ENCODE peak calls at places on chromosomes 6 and 20, in six cellular contexts. One of them, this sample, is unnamed.
A peak's percentile ranks its signal among the peaks of the same experiment; 100 is the strongest.

GRCh38 chr6:154598403-154598802 is 87.9 kb upstream of the CNKSR3 start:
- DNase-seq in heart left ventricle: no peak
- DNase-seq in heart right ventricle: no peak
- DNase-seq in cardiac muscle cell: no peak
- DNase-seq in H1: no peak
- DNase-seq in GM23248: no peak
- DNase-seq in this sample: no peak

GRCh38 chr6:138487122-138487604 is 12.1 kb downstream of the NHSL1 start:
- DNase-seq in cardiac muscle cell: peak; percentile 76
- DNase-seq in GM23248: no peak
- DNase-seq in H1: no peak
- DNase-seq in heart right ventricle: no peak
- DNase-seq in heart left ventricle: no peak
- DNase-seq in this sample: no peak

GRCh38 chr6:18350728-18351127 is 36.4 kb upstream of the RNF144B start:
- DNase-seq in cardiac muscle cell: no peak
- DNase-seq in heart right ventricle: no peak
- DNase-seq in H1: no peak
- DNase-seq in heart left ventricle: no peak
- DNase-seq in GM23248: no peak
- DNase-seq in this sample: no peak

GRCh38 chr6:24883618-24884017 is 52.1 kb downstream of the RIPOR2 start:
- DNase-seq in heart right ventricle: no peak
- DNase-seq in H1: no peak
- DNase-seq in heart left ventricle: no peak
- DNase-seq in cardiac muscle cell: peak; percentile 35
- DNase-seq in GM23248: peak; percentile 60
- DNase-seq in this sample: no peak

GRCh38 chr6:158914923-158915322 is 85.1 kb downstream of the RSPH3 start:
- DNase-seq in heart left ventricle: no peak
- DNase-seq in H1: no peak
- DNase-seq in heart right ventricle: no peak
- DNase-seq in GM23248: no peak
- DNase-seq in cardiac muscle cell: no peak
- DNase-seq in this sample: no peak

GRCh38 chr6:4670824-4671409 is 105.3 kb upstream of the CDYL start:
- DNase-seq in heart left ventricle: no peak
- DNase-seq in heart right ventricle: no peak
- DNase-seq in GM23248: peak; percentile 14
- DNase-seq in H1: no peak
- DNase-seq in cardiac muscle cell: no peak
- DNase-seq in this sample: no peak

GRCh38 chr20:3224681-3225421 is 14.1 kb downstream of the SLC4A11 start:
- DNase-seq in heart left ventricle: no peak
- DNase-seq in GM23248: no peak
- DNase-seq in cardiac muscle cell: no peak
- DNase-seq in H1: no peak
- DNase-seq in heart right ventricle: no peak
- DNase-seq in this sample: no peak

GRCh38 chr6:160088774-160089533 is 32.7 kb upstream of the SLC22A1 start:
- DNase-seq in heart right ventricle: no peak
- DNase-seq in GM23248: peak; percentile 41
- DNase-seq in cardiac muscle cell: no peak
- DNase-seq in heart left ventricle: no peak
- DNase-seq in H1: no peak
- DNase-seq in this sample: no peak

GRCh38 chr20:8667306-8667705 is 401.6 kb upstream of the PLCB4 start:
- DNase-seq in H1: no peak
- DNase-seq in heart right ventricle: peak; percentile 10
- DNase-seq in heart left ventricle: peak; percentile 18
- DNase-seq in cardiac muscle cell: peak; percentile 50
- DNase-seq in GM23248: no peak
- DNase-seq in this sample: no peak

GRCh38 chr6:1885576-1886003 is 275.9 kb downstream of the FOXC1 start:
- DNase-seq in cardiac muscle cell: no peak
- DNase-seq in heart right ventricle: no peak
- DNase-seq in GM23248: no peak
- DNase-seq in heart left ventricle: no peak
- DNase-seq in H1: no peak
- DNase-seq in this sample: no peak

GRCh38 chr20:17226410-17227198 is at the start of gene PCSK2:
- DNase-seq in cardiac muscle cell: peak; percentile 60
- DNase-seq in H1: peak; percentile 60
- DNase-seq in heart right ventricle: peak; percentile 15
- DNase-seq in heart left ventricle: no peak
- DNase-seq in GM23248: peak; percentile 67
- DNase-seq in this sample: peak; percentile 67

GRCh38 chr6:108541843-108542795 is 18.6 kb upstream of the FOXO3 start:
- DNase-seq in GM23248: peak; percentile 84
- DNase-seq in heart right ventricle: peak; percentile 72
- DNase-seq in cardiac muscle cell: peak; percentile 91
- DNase-seq in H1: peak; percentile 59
- DNase-seq in heart left ventricle: peak; percentile 66
- DNase-seq in this sample: no peak

GRCh38 chr6:142853244-142854180 is 91.5 kb downstream of the HIVEP2 start:
- DNase-seq in cardiac muscle cell: no peak
- DNase-seq in H1: no peak
- DNase-seq in GM23248: peak; percentile 43
- DNase-seq in heart left ventricle: no peak
- DNase-seq in heart right ventricle: no peak
- DNase-seq in this sample: no peak

GRCh38 chr6:29737707-29738630 is 14.7 kb downstream of the HLA-F start:
- DNase-seq in heart right ventricle: peak; percentile 66
- DNase-seq in heart left ventricle: peak; percentile 71
- DNase-seq in cardiac muscle cell: peak; percentile 82
- DNase-seq in GM23248: peak; percentile 83
- DNase-seq in H1: no peak
- DNase-seq in this sample: no peak

GRCh38 chr20:32648761-32649615 is 24.8 kb downstream of the C20orf203 start:
- DNase-seq in heart right ventricle: no peak
- DNase-seq in cardiac muscle cell: peak; percentile 58
- DNase-seq in GM23248: peak; percentile 40
- DNase-seq in H1: no peak
- DNase-seq in heart left ventricle: no peak
- DNase-seq in this sample: no peak

GRCh38 chr20:43525016-43525415 is 17.5 kb downstream of the L3MBTL1 start:
- DNase-seq in cardiac muscle cell: no peak
- DNase-seq in heart right ventricle: no peak
- DNase-seq in H1: no peak
- DNase-seq in GM23248: no peak
- DNase-seq in heart left ventricle: no peak
- DNase-seq in this sample: no peak

GRCh38 chr20:59032713-59033059 is 551 bp upstream of the ATP5F1E start:
- DNase-seq in H1: no peak
- DNase-seq in GM23248: peak; percentile 76
- DNase-seq in heart right ventricle: no peak
- DNase-seq in heart left ventricle: no peak
- DNase-seq in cardiac muscle cell: peak; percentile 42
- DNase-seq in this sample: no peak

GRCh38 chr6:7138921-7139358 is 31.2 kb downstream of the RREB1 start:
- DNase-seq in GM23248: no peak
- DNase-seq in heart right ventricle: no peak
- DNase-seq in heart left ventricle: no peak
- DNase-seq in cardiac muscle cell: no peak
- DNase-seq in H1: no peak
- DNase-seq in this sample: no peak

GRCh38 chr20:22584630-22584921 is 204 bp upstream of the FOXA2 start:
- DNase-seq in heart left ventricle: no peak
- DNase-seq in H1: no peak
- DNase-seq in GM23248: no peak
- DNase-seq in cardiac muscle cell: no peak
- DNase-seq in heart right ventricle: no peak
- DNase-seq in this sample: no peak

GRCh38 chr6:166258854-166259276 is 49.3 kb downstream of the PRR18 start:
- DNase-seq in H1: no peak
- DNase-seq in heart right ventricle: no peak
- DNase-seq in heart left ventricle: no peak
- DNase-seq in cardiac muscle cell: no peak
- DNase-seq in GM23248: no peak
- DNase-seq in this sample: no peak

GRCh38 chr6:157758516-157759023 is 64.5 kb upstream of the SNX9 start:
- DNase-seq in H1: no peak
- DNase-seq in heart left ventricle: no peak
- DNase-seq in GM23248: no peak
- DNase-seq in heart right ventricle: no peak
- DNase-seq in cardiac muscle cell: no peak
- DNase-seq in this sample: no peak
- H3K4me1 ChIP-seq in H1: peaks cover 7% of the 10 kb centered on the region
- H3K4me1 ChIP-seq in heart left ventricle: peaks cover 50% of the 10 kb centered on the region
- H3K4me1 ChIP-seq in GM23248: peaks cover 49% of the 10 kb centered on the region
- H3K4me1 ChIP-seq in heart right ventricle: peaks cover 4% of the 10 kb centered on the region
- H3K4me1 ChIP-seq in cardiac muscle cell: no peaks in the 10 kb centered on the region
- H3K4me1 ChIP-seq in this sample: peaks cover 7% of the 10 kb centered on the region

GRCh38 chr6:219641-220198 is 72.6 kb upstream of the DUSP22 start:
- DNase-seq in cardiac muscle cell: peak; percentile 50
- DNase-seq in heart left ventricle: peak; percentile 62
- DNase-seq in heart right ventricle: peak; percentile 51
- DNase-seq in GM23248: peak; percentile 65
- DNase-seq in H1: no peak
- DNase-seq in this sample: no peak

GRCh38 chr6:219019-219570 is 73.2 kb upstream of the DUSP22 start:
- DNase-seq in heart left ventricle: no peak
- DNase-seq in cardiac muscle cell: no peak
- DNase-seq in H1: no peak
- DNase-seq in heart right ventricle: no peak
- DNase-seq in GM23248: no peak
- DNase-seq in this sample: no peak

GRCh38 chr6:220736-221475 is 71.4 kb upstream of the DUSP22 start:
- DNase-seq in GM23248: peak; percentile 30
- DNase-seq in heart right ventricle: no peak
- DNase-seq in cardiac muscle cell: no peak
- DNase-seq in heart left ventricle: no peak
- DNase-seq in H1: no peak
- DNase-seq in this sample: no peak

GRCh38 chr6:221531-222349 is 70.5 kb upstream of the DUSP22 start:
- DNase-seq in GM23248: no peak
- DNase-seq in H1: no peak
- DNase-seq in heart right ventricle: no peak
- DNase-seq in cardiac muscle cell: no peak
- DNase-seq in heart left ventricle: no peak
- DNase-seq in this sample: no peak

DNA sequence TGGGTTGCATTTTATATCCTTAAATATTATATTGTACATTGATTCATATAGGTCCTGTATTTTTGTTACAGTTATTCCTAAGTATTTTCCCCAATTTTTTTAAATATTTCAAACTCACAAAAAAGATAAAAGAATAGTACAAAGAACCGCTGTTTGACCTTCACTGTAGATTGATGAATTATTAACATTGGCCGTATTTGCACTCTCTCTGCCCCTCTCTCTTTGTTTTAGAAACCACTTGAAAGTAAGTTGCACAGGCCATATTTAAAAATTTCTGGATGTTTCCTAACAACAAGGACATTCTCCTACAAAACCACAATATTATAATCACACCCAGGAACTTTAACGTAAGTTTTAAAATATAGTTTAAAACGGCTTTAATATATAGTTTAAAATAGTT is 72.0 kb upstream of the DUSP22 start:
- DNase-seq in heart right ventricle: no peak
- DNase-seq in H1: no peak
- DNase-seq in GM23248: no peak
- DNase-seq in cardiac muscle cell: no peak
- DNase-seq in heart left ventricle: no peak
- DNase-seq in this sample: no peak
- H3K27ac ChIP-seq in heart right ventricle: no peak overlapping the region
- H3K27ac ChIP-seq in H1: no peak overlapping the region
- H3K27ac ChIP-seq in GM23248: no peak overlapping the region
- H3K27ac ChIP-seq in cardiac muscle cell: no peak overlapping the region
- H3K27ac ChIP-seq in heart left ventricle: no peak overlapping the region
- H3K27ac ChIP-seq in this sample: no peak overlapping the region

GRCh38 chr20:46650575-46651090 is 626 bp downstream of the SLC13A3 start:
- DNase-seq in H1: no peak
- DNase-seq in heart right ventricle: no peak
- DNase-seq in GM23248: no peak
- DNase-seq in cardiac muscle cell: no peak
- DNase-seq in heart left ventricle: no peak
- DNase-seq in this sample: no peak
- H3K4me3 ChIP-seq in H1: peak overlapping the region; percentile 38
- H3K4me3 ChIP-seq in heart right ventricle: no peak overlapping the region
- H3K4me3 ChIP-seq in GM23248: no peak overlapping the region
- H3K4me3 ChIP-seq in cardiac muscle cell: no peak overlapping the region
- H3K4me3 ChIP-seq in heart left ventricle: no peak overlapping the region
- H3K4me3 ChIP-seq in this sample: peak overlapping the region; percentile 20

GRCh38 chr20:49614338-49615050 is 46.6 kb upstream of the PTGIS start:
- DNase-seq in cardiac muscle cell: no peak
- DNase-seq in H1: no peak
- DNase-seq in heart left ventricle: no peak
- DNase-seq in GM23248: no peak
- DNase-seq in heart right ventricle: no peak
- DNase-seq in this sample: no peak
- H3K4me1 ChIP-seq in cardiac muscle cell: no peaks in the 10 kb centered on the region
- H3K4me1 ChIP-seq in H1: no peaks in the 10 kb centered on the region
- H3K4me1 ChIP-seq in heart left ventricle: peaks cover 20% of the 10 kb centered on the region
- H3K4me1 ChIP-seq in GM23248: no peaks in the 10 kb centered on the region
- H3K4me1 ChIP-seq in heart right ventricle: peaks cover 5% of the 10 kb centered on the region
- H3K4me1 ChIP-seq in this sample: no peaks in the 10 kb centered on the region

DNA sequence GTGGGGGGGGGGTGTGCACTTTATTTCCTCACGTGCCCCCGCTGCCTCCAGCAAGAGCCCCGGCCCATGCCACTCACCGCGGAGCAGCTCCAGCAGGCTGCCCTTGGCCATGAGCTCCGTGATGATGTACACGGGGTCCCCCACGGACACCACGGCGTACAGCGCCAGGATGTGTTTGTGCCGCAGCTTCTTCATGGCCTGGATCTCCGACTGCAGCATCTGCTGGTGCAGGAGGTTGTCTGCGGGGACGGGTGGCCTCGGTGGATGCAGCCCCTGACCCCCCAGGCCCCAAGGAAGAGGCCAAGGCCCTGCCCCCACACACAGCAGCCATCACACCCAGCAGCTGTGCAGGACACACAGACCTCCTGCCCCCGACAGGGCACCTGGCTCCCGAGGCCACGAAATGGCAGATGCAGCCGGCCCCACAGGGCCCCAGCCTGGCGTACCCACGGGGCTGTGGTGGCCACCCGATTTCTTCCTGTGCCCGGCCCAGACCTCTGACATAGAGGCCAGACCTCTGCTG is 4.7 kb downstream of the PTK6 start:
- DNase-seq in cardiac muscle cell: no peak
- DNase-seq in H1: no peak
- DNase-seq in heart right ventricle: no peak
- DNase-seq in GM23248: no peak
- DNase-seq in heart left ventricle: no peak
- DNase-seq in this sample: no peak
- H3K27ac ChIP-seq in cardiac muscle cell: no peak overlapping the region
- H3K27ac ChIP-seq in H1: no peak overlapping the region
- H3K27ac ChIP-seq in heart right ventricle: no peak overlapping the region
- H3K27ac ChIP-seq in GM23248: no peak overlapping the region
- H3K27ac ChIP-seq in heart left ventricle: no peak overlapping the region
- H3K27ac ChIP-seq in this sample: no peak overlapping the region

GRCh38 chr6:11944111-11944510 is 68.0 kb upstream of the HIVEP1 start:
- DNase-seq in heart right ventricle: no peak
- DNase-seq in H1: no peak
- DNase-seq in cardiac muscle cell: no peak
- DNase-seq in heart left ventricle: no peak
- DNase-seq in GM23248: no peak
- DNase-seq in this sample: no peak
- H3K4me3 ChIP-seq in heart right ventricle: no peak overlapping the region
- H3K4me3 ChIP-seq in H1: no peak overlapping the region
- H3K4me3 ChIP-seq in cardiac muscle cell: no peak overlapping the region
- H3K4me3 ChIP-seq in heart left ventricle: no peak overlapping the region
- H3K4me3 ChIP-seq in GM23248: no peak overlapping the region
- H3K4me3 ChIP-seq in this sample: no peak overlapping the region